ENCODE peak calls at places on chromosome 14, in five cellular contexts. F is cardiac muscle cell, K is colonic mucosa, B is RWPE1, W is activated B cell treated with CpG ODN at 0.5 μM for 24 hours. I is an unnamed sample.

GRCh38 chr14:24443053-24443683 is 592 bp upstream of the SDR39U1 start:
- DNase-seq in F (no peak), K (no peak), B (no peak), W (no peak), I (no peak)

GRCh38 chr14:57085043-57085442 is 183.7 kb downstream of the EXOC5 start:
- DNase-seq in F (no peak), K (no peak), B (no peak), W (no peak), I (no peak)

GRCh38 chr14:50410016-50410530 is 13.4 kb upstream of the CDKL1 start:
- DNase-seq in F (no peak), K (no peak), B (no peak), W (no peak), I (no peak)

GRCh38 chr14:91019673-91020072 is 40.8 kb downstream of the RPS6KA5 start:
- DNase-seq in F (no peak), K (no peak), B (no peak), W (no peak), I (no peak)

GRCh38 chr14:93304771-93305170 is 28.1 kb downstream of the BTBD7 start:
- DNase-seq in F (no peak), K (no peak), B (no peak), W (no peak), I (no peak)

GRCh38 chr14:90599748-90600507 is 203.1 kb downstream of the CALM1 start:
- DNase-seq in F (no peak), K (no peak), B (no peak), W (no peak), I (no peak)

GRCh38 chr14:61476737-61477410 is 155.5 kb downstream of the PRKCH start:
- DNase-seq in F (no peak), K (peak), B (peak), W (no peak), I (no peak)

GRCh38 chr14:100144996-100145646 is 14.3 kb downstream of the DEGS2 start:
- DNase-seq in F (no peak), K (peak), B (no peak), W (no peak), I (no peak)

GRCh38 chr14:70706177-70706576 is 64.5 kb downstream of the TTC9 start:
- DNase-seq in F (peak), K (no peak), B (no peak), W (no peak), I (no peak)

GRCh38 chr14:36626150-36626549 is 35.5 kb upstream of the PAX9 start:
- DNase-seq in F (no peak), K (no peak), B (no peak), W (no peak), I (no peak)

GRCh38 chr14:70698288-70698687 is 56.6 kb downstream of the TTC9 start:
- DNase-seq in F (no peak), K (peak), B (peak), W (no peak), I (no peak)

GRCh38 chr14:102426796-102427195 is 64.1 kb downstream of the TECPR2 start:
- DNase-seq in F (no peak), K (no peak), B (no peak), W (no peak), I (no peak)

GRCh38 chr14:61563162-61563511 is 132.2 kb upstream of the HIF1A start:
- DNase-seq in F (no peak), K (no peak), B (no peak), W (no peak), I (no peak)

GRCh38 chr14:75238728-75239455 is 39.7 kb upstream of the FOS start:
- DNase-seq in F (no peak), K (no peak), B (no peak), W (no peak), I (no peak)

GRCh38 chr14:27427796-27428195 is 830.0 kb upstream of the NOVA1 start:
- DNase-seq in F (no peak), K (no peak), B (peak), W (no peak), I (no peak)

GRCh38 chr14:50475460-50475859 is 56.9 kb downstream of the MAP4K5 start:
- DNase-seq in F (no peak), K (no peak), B (peak), W (no peak), I (no peak)

GRCh38 chr14:30656190-30656632 is 34.1 kb downstream of the SCFD1 start:
- DNase-seq in F (peak), K (peak), B (peak), W (no peak), I (no peak)

GRCh38 chr14:64502476-64503183 is 1.0 kb downstream of the ZBTB25 start:
- DNase-seq in F (peak), K (peak), B (no peak), W (no peak), I (no peak)

DNA sequence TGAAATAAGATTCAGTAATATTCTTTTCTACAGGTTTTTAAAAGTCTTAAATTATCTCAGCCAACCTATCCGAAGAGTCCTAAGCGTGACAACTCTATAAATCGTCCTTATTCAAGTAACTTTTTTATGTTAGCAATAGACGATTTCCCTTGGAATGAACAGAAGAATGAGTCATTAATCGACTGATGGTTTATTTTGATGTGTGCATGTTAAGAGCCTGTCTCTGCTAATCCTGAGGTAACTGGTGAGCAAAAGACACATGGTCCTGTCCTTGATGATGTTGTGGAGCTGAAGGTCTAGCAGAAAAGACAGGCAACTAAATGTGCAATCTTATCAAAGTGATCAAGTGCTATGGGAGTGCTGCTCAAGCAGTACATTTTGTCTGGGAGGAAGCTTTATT is 80.4 kb downstream of the DAAM1 start:
- DNase-seq in F (no peak), K (no peak), B (no peak), W (no peak), I (no peak)
- TF ChIP-seq CTCF in F (no peak), K (no peak), B (no peak), W (no peak), I (no peak)

GRCh38 chr14:105532111-105532623 is 5.8 kb downstream of the TMEM121 start:
- DNase-seq in F (no peak), K (no peak), B (no peak), W (no peak), I (no peak)
- TF ChIP-seq CTCF in F (no peak), K (no peak), B (no peak), W (no peak), I (no peak)

GRCh38 chr14:44657688-44658388 is 150.8 kb upstream of the FSCB start:
- DNase-seq in F (peak), K (no peak), B (no peak), W (no peak), I (no peak)
- TF ChIP-seq CTCF in F (peak), K (peak), B (peak), W (no peak), I (peak)

GRCh38 chr14:96514694-96515093 is 12.5 kb downstream of the PAPOLA start:
- DNase-seq in F (no peak), K (no peak), B (no peak), W (no peak), I (no peak)
- TF ChIP-seq CTCF in F (no peak), K (no peak), B (no peak), W (no peak), I (no peak)

DNA sequence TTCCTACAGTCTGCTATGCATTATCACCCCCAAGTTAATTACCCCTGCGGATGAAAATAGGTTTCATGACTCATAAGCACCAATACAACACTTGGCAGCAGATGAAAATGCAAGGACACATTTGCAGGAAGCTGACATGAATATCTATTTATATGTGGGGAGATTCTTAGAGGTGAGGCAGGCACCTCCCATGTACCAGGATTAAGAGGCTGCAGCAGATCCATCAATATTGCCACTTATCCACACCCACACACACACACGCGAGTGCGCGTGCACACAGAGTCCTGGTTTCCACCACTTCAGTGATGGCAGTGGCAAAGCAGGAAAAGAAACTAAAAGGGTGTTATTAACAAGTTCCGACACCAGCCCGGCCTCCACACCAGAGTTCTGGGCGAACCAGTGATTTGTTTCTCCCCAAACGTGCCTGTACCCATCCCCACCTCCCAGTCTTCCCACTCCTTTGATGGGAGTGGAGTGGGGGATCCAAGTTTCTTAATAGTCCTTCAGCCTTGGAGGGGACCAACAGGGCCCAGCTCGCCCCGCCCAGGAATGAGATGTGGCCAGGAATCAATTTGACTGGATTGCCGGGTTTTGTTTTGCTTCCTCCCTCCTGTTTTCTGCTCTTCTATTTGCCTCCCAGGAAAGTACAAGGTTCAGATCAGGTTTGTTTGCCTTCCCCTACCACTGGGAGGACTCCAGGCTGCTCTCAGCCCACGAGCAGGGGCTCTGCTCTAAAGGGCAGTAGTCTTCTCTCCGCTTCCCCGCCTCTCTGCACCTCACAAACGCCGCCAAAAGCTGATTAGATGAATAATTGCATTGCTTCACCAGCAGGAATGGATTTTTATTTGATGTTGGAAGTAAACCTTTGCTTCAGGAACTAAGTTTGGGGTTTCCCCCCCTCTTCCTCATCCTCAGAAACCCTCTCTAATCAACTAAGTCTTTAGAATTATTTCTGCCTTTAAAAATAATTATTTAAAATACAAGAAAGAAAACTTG is 5.2 kb downstream of the IRF2BPL start:
- DNase-seq in F (peak), K (peak), B (no peak), W (no peak), I (no peak)
- TF ChIP-seq CTCF in F (peak), K (no peak), B (no peak), W (no peak), I (no peak)

GRCh38 chr14:94412671-94413638 is 24.6 kb upstream of the SERPINA1 start:
- DNase-seq in F (no peak), K (no peak), B (no peak), W (no peak), I (no peak)
- TF ChIP-seq CTCF in F (peak), K (peak), B (no peak), W (no peak), I (no peak)

GRCh38 chr14:55927059-55927458 is 191.2 kb upstream of the PELI2 start:
- DNase-seq in F (no peak), K (peak), B (no peak), W (no peak), I (no peak)
- TF ChIP-seq CTCF in F (no peak), K (no peak), B (no peak), W (no peak), I (no peak)

DNA sequence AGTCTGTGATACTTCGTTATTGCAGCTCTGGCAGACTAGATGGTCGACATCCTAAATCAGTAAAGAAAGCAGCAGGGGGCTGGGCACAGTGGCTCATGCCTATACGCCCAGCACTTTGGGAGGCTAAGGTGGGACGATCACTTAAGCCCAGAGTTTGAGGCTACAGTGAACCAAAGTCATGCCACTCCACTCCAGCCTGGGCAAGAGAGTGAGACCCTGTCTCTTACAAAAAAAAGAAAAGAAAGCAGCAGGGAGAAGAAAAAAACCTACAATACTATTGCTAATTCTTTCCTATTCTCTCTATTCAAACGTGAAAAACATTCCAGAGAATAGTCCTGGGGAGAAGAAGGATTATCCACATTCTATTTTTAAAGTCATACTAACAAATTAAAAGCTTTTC is 79.5 kb downstream of the DCAF5 start:
- DNase-seq in F (no peak), K (no peak), B (no peak), W (no peak), I (no peak)
- TF ChIP-seq CTCF in F (no peak), K (no peak), B (no peak), W (no peak), I (no peak)

GRCh38 chr14:73170686-73171085 is 34.4 kb downstream of the PSEN1 start:
- DNase-seq in F (no peak), K (no peak), B (no peak), W (no peak), I (no peak)

GRCh38 chr14:73176673-73177072 is 40.4 kb downstream of the PSEN1 start:
- DNase-seq in F (no peak), K (no peak), B (no peak), W (no peak), I (no peak)

GRCh38 chr14:73168274-73168673 is 32.0 kb downstream of the PSEN1 start:
- DNase-seq in F (no peak), K (no peak), B (no peak), W (no peak), I (no peak)

GRCh38 chr14:73168691-73169090 is 32.4 kb downstream of the PSEN1 start:
- DNase-seq in F (no peak), K (no peak), B (no peak), W (no peak), I (no peak)

DNA sequence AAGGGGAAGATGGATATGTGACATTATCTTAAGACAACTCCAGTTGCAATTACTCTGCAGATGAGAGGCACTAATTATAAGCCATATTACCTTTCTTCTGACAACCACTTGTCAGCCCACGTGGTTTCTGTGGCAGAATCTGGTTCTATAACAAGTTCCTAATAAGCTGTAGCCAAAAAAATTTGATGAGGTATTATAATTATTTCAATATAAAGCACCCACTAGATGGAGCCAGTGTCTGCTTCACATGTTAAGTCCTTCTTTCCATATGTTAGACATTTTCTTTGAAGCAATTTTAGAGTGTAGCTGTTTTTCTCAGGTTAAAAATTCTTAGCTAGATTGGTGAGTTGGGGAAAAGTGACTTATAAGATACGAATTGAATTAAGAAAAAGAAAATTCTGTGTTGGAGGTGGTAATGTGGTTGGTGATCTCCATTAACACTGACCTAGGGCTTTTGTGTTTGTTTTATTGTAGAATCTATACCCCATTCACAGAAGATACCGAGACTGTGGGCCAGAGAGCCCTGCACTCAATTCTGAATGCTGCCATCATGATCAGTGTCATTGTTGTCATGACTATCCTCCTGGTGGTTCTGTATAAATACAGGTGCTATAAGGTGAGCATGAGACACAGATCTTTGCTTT is 36.9 kb downstream of the PSEN1 start:
- DNase-seq in F (peak), K (no peak), B (peak), W (no peak), I (no peak)
- TF ChIP-seq CTCF in F (peak), K (peak), B (peak), W (no peak), I (peak)

I was measured in D721Med.